ENCODE peak calls at places on chromosomes 1 and 21, in four cellular contexts. One of them, this sample, is unnamed.
A peak's percentile ranks its signal among the peaks of the same experiment; 100 is the strongest.

GRCh38 chr1:211680752-211681327 is 5.4 kb upstream of the NEK2 start:
- DNase-seq in GM12865: peak; percentile 93
- DNase-seq in astrocyte of the spinal cord: peak; percentile 91
- DNase-seq in Calu3: peak; percentile 69
- DNase-seq in this sample: peak; percentile 80

GRCh38 chr1:229893762-229894444 is 173.1 kb upstream of the GALNT2 start:
- DNase-seq in GM12865: no peak
- DNase-seq in astrocyte of the spinal cord: no peak
- DNase-seq in Calu3: no peak
- DNase-seq in this sample: no peak

GRCh38 chr21:45979141-45979631 is 2.4 kb upstream of the COL6A1 start:
- DNase-seq in GM12865: no peak
- DNase-seq in astrocyte of the spinal cord: peak; percentile 47
- DNase-seq in Calu3: no peak
- DNase-seq in this sample: no peak

GRCh38 chr1:66271904-66272254 is 262.1 kb upstream of the SGIP1 start:
- DNase-seq in GM12865: no peak
- DNase-seq in astrocyte of the spinal cord: peak; percentile 43
- DNase-seq in Calu3: peak; percentile 17
- DNase-seq in this sample: no peak

GRCh38 chr21:45078877-45079281 is 4.5 kb downstream of the ADARB1 start:
- DNase-seq in GM12865: peak; percentile 18
- DNase-seq in astrocyte of the spinal cord: peak; percentile 28
- DNase-seq in Calu3: no peak
- DNase-seq in this sample: no peak

GRCh38 chr1:53604291-53604919 is 134.6 kb downstream of the GLIS1 start:
- DNase-seq in GM12865: no peak
- DNase-seq in astrocyte of the spinal cord: peak; percentile 43
- DNase-seq in Calu3: no peak
- DNase-seq in this sample: no peak

GRCh38 chr1:23889074-23889473 is 21.0 kb upstream of the FUCA1 start:
- DNase-seq in GM12865: peak; percentile 80
- DNase-seq in astrocyte of the spinal cord: no peak
- DNase-seq in Calu3: no peak
- DNase-seq in this sample: no peak

GRCh38 chr21:29423051-29423450 is 124.3 kb downstream of the BACH1 start:
- DNase-seq in GM12865: no peak
- DNase-seq in astrocyte of the spinal cord: no peak
- DNase-seq in Calu3: no peak
- DNase-seq in this sample: no peak

GRCh38 chr1:119659628-119660027 is 11.6 kb upstream of the ZNF697 start:
- DNase-seq in GM12865: no peak
- DNase-seq in astrocyte of the spinal cord: no peak
- DNase-seq in Calu3: no peak
- DNase-seq in this sample: no peak

GRCh38 chr1:192554904-192555303 is 20.7 kb upstream of the RGS1 start:
- DNase-seq in GM12865: no peak
- DNase-seq in astrocyte of the spinal cord: no peak
- DNase-seq in Calu3: no peak
- DNase-seq in this sample: no peak

GRCh38 chr1:42319871-42320484 is 15.1 kb downstream of the FOXJ3 start:
- DNase-seq in GM12865: no peak
- DNase-seq in astrocyte of the spinal cord: no peak
- DNase-seq in Calu3: no peak
- DNase-seq in this sample: no peak

GRCh38 chr1:55320891-55321290 is 105.7 kb upstream of the USP24 start:
- DNase-seq in GM12865: no peak
- DNase-seq in astrocyte of the spinal cord: no peak
- DNase-seq in Calu3: no peak
- DNase-seq in this sample: no peak

GRCh38 chr1:202692959-202693555 is 17.2 kb downstream of the SYT2 start:
- DNase-seq in GM12865: peak; percentile 71
- DNase-seq in astrocyte of the spinal cord: peak; percentile 61
- DNase-seq in Calu3: peak; percentile 80
- DNase-seq in this sample: peak; percentile 77

GRCh38 chr1:216034506-216034905 is 388.7 kb downstream of the USH2A start:
- DNase-seq in GM12865: no peak
- DNase-seq in astrocyte of the spinal cord: no peak
- DNase-seq in Calu3: peak; percentile 41
- DNase-seq in this sample: no peak

GRCh38 chr1:44484155-44484688 is 79.2 kb downstream of the RNF220 start:
- DNase-seq in GM12865: no peak
- DNase-seq in astrocyte of the spinal cord: peak; percentile 18
- DNase-seq in Calu3: no peak
- DNase-seq in this sample: no peak

GRCh38 chr1:29454616-29455380 is 218.5 kb downstream of the PTPRU start:
- DNase-seq in GM12865: no peak
- DNase-seq in astrocyte of the spinal cord: no peak
- DNase-seq in Calu3: no peak
- DNase-seq in this sample: no peak
- TF ChIP-seq CTCF in GM12865: no peak
- TF ChIP-seq CTCF in astrocyte of the spinal cord: no peak
- TF ChIP-seq CTCF in Calu3: no peak
- TF ChIP-seq CTCF in this sample: no peak

GRCh38 chr1:61183471-61184034 is 101.2 kb downstream of the NFIA start:
- DNase-seq in GM12865: no peak
- DNase-seq in astrocyte of the spinal cord: peak; percentile 58
- DNase-seq in Calu3: no peak
- DNase-seq in this sample: no peak

GRCh38 chr1:61184035-61184713 is 101.8 kb downstream of the NFIA start:
- DNase-seq in GM12865: no peak
- DNase-seq in astrocyte of the spinal cord: peak; percentile 93
- DNase-seq in Calu3: peak; percentile 87
- DNase-seq in this sample: no peak

GRCh38 chr1:61182049-61182448 is 99.7 kb downstream of the NFIA start:
- DNase-seq in GM12865: no peak
- DNase-seq in astrocyte of the spinal cord: peak; percentile 68
- DNase-seq in Calu3: no peak
- DNase-seq in this sample: no peak

GRCh38 chr1:61186753-61187152 is 104.4 kb downstream of the NFIA start:
- DNase-seq in GM12865: no peak
- DNase-seq in astrocyte of the spinal cord: no peak
- DNase-seq in Calu3: no peak
- DNase-seq in this sample: no peak

DNA sequence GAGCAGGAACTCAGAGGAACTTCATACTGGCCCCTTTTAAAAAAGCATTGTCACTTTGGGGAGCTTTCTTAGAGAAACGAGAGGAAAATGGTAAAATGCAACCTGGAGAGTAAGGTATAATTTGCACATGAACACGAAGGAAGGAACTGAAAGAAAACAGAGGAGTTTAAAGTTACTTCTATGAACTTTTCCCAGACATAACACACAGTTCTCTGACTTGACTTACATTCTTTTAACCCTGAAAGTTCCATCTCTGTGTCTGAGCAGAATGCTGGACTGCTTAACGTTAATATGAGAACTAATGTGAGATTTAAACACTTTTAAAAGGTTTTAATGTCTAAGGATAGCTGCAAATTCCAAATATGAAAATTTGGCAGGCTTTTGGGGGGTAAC is 102.3 kb downstream of the NFIA start:
- DNase-seq in GM12865: no peak
- DNase-seq in astrocyte of the spinal cord: no peak
- DNase-seq in Calu3: no peak
- DNase-seq in this sample: no peak
- TF ChIP-seq CTCF in GM12865: no peak
- TF ChIP-seq CTCF in astrocyte of the spinal cord: no peak
- TF ChIP-seq CTCF in Calu3: no peak
- TF ChIP-seq CTCF in this sample: no peak

GRCh38 chr1:220983877-220984635 is 104.8 kb downstream of the HLX start:
- DNase-seq in GM12865: no peak
- DNase-seq in astrocyte of the spinal cord: no peak
- DNase-seq in Calu3: peak; percentile 28
- DNase-seq in this sample: no peak
- TF ChIP-seq CTCF in GM12865: peak; percentile 12
- TF ChIP-seq CTCF in astrocyte of the spinal cord: peak; percentile 26
- TF ChIP-seq CTCF in Calu3: no peak
- TF ChIP-seq CTCF in this sample: peak; percentile 34

GRCh38 chr1:46190539-46190938 is 7.7 kb downstream of the POMGNT1 start:
- DNase-seq in GM12865: no peak
- DNase-seq in astrocyte of the spinal cord: no peak
- DNase-seq in Calu3: no peak
- DNase-seq in this sample: no peak

GRCh38 chr1:46191033-46191701 is 7.1 kb downstream of the POMGNT1 start:
- DNase-seq in GM12865: no peak
- DNase-seq in astrocyte of the spinal cord: no peak
- DNase-seq in Calu3: no peak
- DNase-seq in this sample: no peak

GRCh38 chr1:46186076-46186475 is 9.8 kb upstream of the P3R3URF start:
- DNase-seq in GM12865: no peak
- DNase-seq in astrocyte of the spinal cord: no peak
- DNase-seq in Calu3: no peak
- DNase-seq in this sample: no peak

GRCh38 chr1:46187106-46187869 is 10.9 kb downstream of the POMGNT1 start:
- DNase-seq in GM12865: no peak
- DNase-seq in astrocyte of the spinal cord: no peak
- DNase-seq in Calu3: no peak
- DNase-seq in this sample: no peak

DNA sequence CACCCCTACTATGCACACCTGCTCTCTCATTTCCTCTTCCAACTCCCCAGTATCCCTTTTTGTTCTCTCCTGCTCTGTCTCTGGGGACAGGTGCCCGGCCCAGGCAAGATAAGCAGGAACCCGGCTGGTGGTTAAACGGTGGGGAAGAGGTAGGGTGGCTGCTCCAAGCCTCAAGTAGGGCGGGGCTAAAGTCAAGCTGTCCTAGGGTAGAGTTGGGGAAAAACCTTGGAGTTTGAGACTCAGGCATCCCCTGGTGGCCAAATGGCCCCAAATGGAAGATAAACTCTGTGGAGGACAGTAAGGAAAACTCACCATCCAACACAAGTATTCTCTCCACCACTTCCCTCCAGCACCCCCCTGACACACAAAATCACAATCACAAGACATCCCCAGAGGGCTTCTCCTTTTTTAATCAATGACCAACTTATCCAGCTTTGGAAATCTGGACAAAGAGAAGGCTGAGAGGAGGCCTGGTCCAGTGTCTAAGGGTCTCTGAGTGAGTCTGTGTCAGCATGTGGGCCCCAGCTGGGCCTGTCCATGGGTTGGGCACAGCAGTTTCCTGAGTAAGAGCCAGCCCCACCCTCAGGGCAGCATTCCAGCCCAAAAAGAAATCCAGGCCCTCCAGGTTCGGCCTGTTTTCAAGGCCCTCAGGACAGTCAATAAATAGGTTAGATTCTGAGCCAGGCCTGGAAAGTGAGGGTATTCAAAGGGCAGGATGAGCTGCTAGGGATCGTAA is 9.8 kb downstream of the POMGNT1 start:
- DNase-seq in GM12865: no peak
- DNase-seq in astrocyte of the spinal cord: no peak
- DNase-seq in Calu3: no peak
- DNase-seq in this sample: no peak
- TF ChIP-seq CTCF in GM12865: no peak
- TF ChIP-seq CTCF in astrocyte of the spinal cord: no peak
- TF ChIP-seq CTCF in Calu3: no peak
- TF ChIP-seq CTCF in this sample: no peak

DNA sequence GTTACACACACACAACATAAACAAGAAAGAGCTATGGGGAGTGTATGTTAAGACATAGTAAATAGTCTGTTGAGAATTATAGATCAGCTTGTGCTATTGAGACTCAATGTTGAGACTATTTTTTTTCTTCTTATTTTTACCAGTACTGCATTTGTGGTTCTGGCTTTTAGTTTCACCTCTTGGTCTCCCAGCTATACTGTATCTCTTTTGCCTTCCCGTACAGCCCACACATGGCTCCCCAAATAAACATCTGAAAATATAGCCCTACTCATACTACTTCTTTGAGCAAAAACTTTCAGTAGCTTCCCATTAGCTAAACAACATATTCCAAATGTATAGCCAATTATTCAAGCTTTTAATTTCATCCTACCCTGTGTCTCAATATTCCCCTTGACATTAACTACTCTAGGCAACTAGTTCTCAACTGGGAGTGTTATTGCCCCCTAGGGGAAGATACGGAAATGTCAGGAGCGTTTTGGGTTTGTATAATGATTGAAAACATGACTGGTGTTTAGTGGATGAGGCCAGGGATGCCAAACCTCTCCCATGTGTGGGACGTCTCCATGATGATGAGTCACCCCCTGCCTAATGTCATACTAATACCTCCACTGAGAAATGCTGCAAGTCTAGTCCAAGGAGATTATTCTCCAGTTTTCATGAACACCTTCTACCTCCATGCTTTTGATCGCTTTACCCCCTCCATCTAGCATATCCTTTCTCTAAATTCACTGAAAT is 6.8 kb downstream of the RPE65 start:
- DNase-seq in GM12865: peak; percentile 42
- DNase-seq in astrocyte of the spinal cord: peak; percentile 61
- DNase-seq in Calu3: peak; percentile 67
- DNase-seq in this sample: peak; percentile 39
- TF ChIP-seq CTCF in GM12865: peak; percentile 64
- TF ChIP-seq CTCF in astrocyte of the spinal cord: peak; percentile 82
- TF ChIP-seq CTCF in Calu3: peak; percentile 41
- TF ChIP-seq CTCF in this sample: peak; percentile 57

GRCh38 chr1:50735443-50735842 is 224.6 kb downstream of the FAF1 start:
- DNase-seq in GM12865: peak; percentile 31
- DNase-seq in astrocyte of the spinal cord: peak; percentile 46
- DNase-seq in Calu3: no peak
- DNase-seq in this sample: peak; percentile 35
- TF ChIP-seq CTCF in GM12865: peak; percentile 32
- TF ChIP-seq CTCF in astrocyte of the spinal cord: peak; percentile 51
- TF ChIP-seq CTCF in Calu3: peak; percentile 52
- TF ChIP-seq CTCF in this sample: no peak

GRCh38 chr1:13725714-13726175 is 25.8 kb downstream of the PRDM2 start:
- DNase-seq in GM12865: peak; percentile 76
- DNase-seq in astrocyte of the spinal cord: peak; percentile 82
- DNase-seq in Calu3: peak; percentile 12
- DNase-seq in this sample: peak; percentile 47
- TF ChIP-seq CTCF in GM12865: peak; percentile 65
- TF ChIP-seq CTCF in astrocyte of the spinal cord: peak; percentile 54
- TF ChIP-seq CTCF in Calu3: no peak
- TF ChIP-seq CTCF in this sample: peak; percentile 68

DNA sequence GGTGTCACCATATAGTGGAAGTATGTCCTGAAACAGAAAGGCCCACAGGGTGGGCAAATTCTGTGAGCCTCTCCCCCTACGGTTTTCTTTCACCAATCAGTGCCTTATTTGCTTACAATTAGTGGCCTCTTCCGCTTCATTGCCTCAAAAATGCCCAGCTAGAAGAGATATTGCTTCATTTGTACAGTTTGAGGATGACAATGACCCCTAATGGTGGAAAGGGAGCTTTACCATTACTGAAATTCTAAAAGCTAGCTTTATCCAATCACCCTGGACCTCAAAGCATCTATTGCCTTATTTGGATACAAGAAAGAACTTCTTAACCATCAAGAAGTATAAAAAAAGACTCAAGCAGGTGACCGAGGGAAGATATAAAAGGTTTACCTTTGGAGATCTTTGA is 49.6 kb downstream of the LRRC71 start:
- DNase-seq in GM12865: no peak
- DNase-seq in astrocyte of the spinal cord: no peak
- DNase-seq in Calu3: no peak
- DNase-seq in this sample: no peak
- TF ChIP-seq CTCF in GM12865: peak; percentile 7
- TF ChIP-seq CTCF in astrocyte of the spinal cord: peak; percentile 22
- TF ChIP-seq CTCF in Calu3: no peak
- TF ChIP-seq CTCF in this sample: peak; percentile 32

This sample was measured in GM13976.